ENCODE peak calls at places on chromosomes 13 and 19, in ten cellular contexts. One of them, this sample, is unnamed.

GRCh38 chr13:101408992-101409656 is 7.2 kb downstream of the NALCN start:
- DNase-seq in T-helper 1 cell: no peak
- DNase-seq in body of pancreas: no peak
- DNase-seq in substantia nigra: no peak
- DNase-seq in AG04450: no peak
- DNase-seq in GF-D8: no peak
- DNase-seq in nephron progenitor cell: no peak
- DNase-seq in effector memory CD4-positive, alpha-beta T cell: no peak
- DNase-seq in stimulated activated CD8-positive, alpha-beta memory T cell treated with anti-CD3 and anti-CD28 coated beads, Interleukin-7, amount 100 ng/mL, for 1 hour: no peak
- DNase-seq in EH: no peak
- DNase-seq in this sample: no peak

GRCh38 chr13:111449041-111449440 is 128.6 kb downstream of the TEX29 start:
- DNase-seq in T-helper 1 cell: no peak
- DNase-seq in body of pancreas: no peak
- DNase-seq in substantia nigra: no peak
- DNase-seq in AG04450: no peak
- DNase-seq in GF-D8: no peak
- DNase-seq in nephron progenitor cell: no peak
- DNase-seq in effector memory CD4-positive, alpha-beta T cell: no peak
- DNase-seq in stimulated activated CD8-positive, alpha-beta memory T cell treated with anti-CD3 and anti-CD28 coated beads, Interleukin-7, amount 100 ng/mL, for 1 hour: no peak
- DNase-seq in EH: no peak
- DNase-seq in this sample: no peak

GRCh38 chr13:35393886-35394285 is 82.6 kb downstream of the MAB21L1 start:
- DNase-seq in T-helper 1 cell: no peak
- DNase-seq in body of pancreas: no peak
- DNase-seq in substantia nigra: no peak
- DNase-seq in AG04450: no peak
- DNase-seq in GF-D8: no peak
- DNase-seq in nephron progenitor cell: no peak
- DNase-seq in effector memory CD4-positive, alpha-beta T cell: no peak
- DNase-seq in stimulated activated CD8-positive, alpha-beta memory T cell treated with anti-CD3 and anti-CD28 coated beads, Interleukin-7, amount 100 ng/mL, for 1 hour: no peak
- DNase-seq in EH: no peak
- DNase-seq in this sample: no peak

GRCh38 chr19:15091918-15092753 is 10.1 kb downstream of the OR1I1 start:
- DNase-seq in T-helper 1 cell: peak
- DNase-seq in body of pancreas: peak
- DNase-seq in substantia nigra: no peak
- DNase-seq in AG04450: peak
- DNase-seq in GF-D8: no peak
- DNase-seq in nephron progenitor cell: peak
- DNase-seq in effector memory CD4-positive, alpha-beta T cell: no peak
- DNase-seq in stimulated activated CD8-positive, alpha-beta memory T cell treated with anti-CD3 and anti-CD28 coated beads, Interleukin-7, amount 100 ng/mL, for 1 hour: peak
- DNase-seq in EH: peak
- DNase-seq in this sample: peak

GRCh38 chr13:113275387-113275786 is 21.7 kb upstream of the LAMP1 start:
- DNase-seq in T-helper 1 cell: peak
- DNase-seq in body of pancreas: peak
- DNase-seq in substantia nigra: no peak
- DNase-seq in AG04450: peak
- DNase-seq in GF-D8: no peak
- DNase-seq in nephron progenitor cell: peak
- DNase-seq in effector memory CD4-positive, alpha-beta T cell: no peak
- DNase-seq in stimulated activated CD8-positive, alpha-beta memory T cell treated with anti-CD3 and anti-CD28 coated beads, Interleukin-7, amount 100 ng/mL, for 1 hour: no peak
- DNase-seq in EH: peak
- DNase-seq in this sample: peak

GRCh38 chr13:29763426-29764180 is 86.8 kb downstream of the UBL3 start:
- DNase-seq in T-helper 1 cell: no peak
- DNase-seq in body of pancreas: no peak
- DNase-seq in substantia nigra: no peak
- DNase-seq in AG04450: no peak
- DNase-seq in GF-D8: no peak
- DNase-seq in nephron progenitor cell: no peak
- DNase-seq in effector memory CD4-positive, alpha-beta T cell: no peak
- DNase-seq in stimulated activated CD8-positive, alpha-beta memory T cell treated with anti-CD3 and anti-CD28 coated beads, Interleukin-7, amount 100 ng/mL, for 1 hour: no peak
- DNase-seq in EH: peak
- DNase-seq in this sample: no peak

GRCh38 chr19:39299404-39299803 is 3.2 kb downstream of the IFNL1 start:
- DNase-seq in T-helper 1 cell: no peak
- DNase-seq in body of pancreas: no peak
- DNase-seq in substantia nigra: no peak
- DNase-seq in AG04450: no peak
- DNase-seq in GF-D8: no peak
- DNase-seq in nephron progenitor cell: no peak
- DNase-seq in effector memory CD4-positive, alpha-beta T cell: no peak
- DNase-seq in stimulated activated CD8-positive, alpha-beta memory T cell treated with anti-CD3 and anti-CD28 coated beads, Interleukin-7, amount 100 ng/mL, for 1 hour: no peak
- DNase-seq in EH: no peak
- DNase-seq in this sample: no peak

GRCh38 chr13:101013245-101013644 is 338.6 kb upstream of the TMTC4 start:
- DNase-seq in T-helper 1 cell: no peak
- DNase-seq in body of pancreas: no peak
- DNase-seq in substantia nigra: no peak
- DNase-seq in AG04450: no peak
- DNase-seq in GF-D8: no peak
- DNase-seq in nephron progenitor cell: no peak
- DNase-seq in effector memory CD4-positive, alpha-beta T cell: no peak
- DNase-seq in stimulated activated CD8-positive, alpha-beta memory T cell treated with anti-CD3 and anti-CD28 coated beads, Interleukin-7, amount 100 ng/mL, for 1 hour: no peak
- DNase-seq in EH: no peak
- DNase-seq in this sample: no peak

GRCh38 chr13:113112893-113113845 is 7.6 kb downstream of the F7 start:
- DNase-seq in T-helper 1 cell: no peak
- DNase-seq in body of pancreas: no peak
- DNase-seq in substantia nigra: no peak
- DNase-seq in AG04450: no peak
- DNase-seq in GF-D8: no peak
- DNase-seq in nephron progenitor cell: no peak
- DNase-seq in effector memory CD4-positive, alpha-beta T cell: no peak
- DNase-seq in stimulated activated CD8-positive, alpha-beta memory T cell treated with anti-CD3 and anti-CD28 coated beads, Interleukin-7, amount 100 ng/mL, for 1 hour: no peak
- DNase-seq in EH: no peak
- DNase-seq in this sample: no peak

GRCh38 chr13:98977568-98978270 is at the start of gene DOCK9:
- DNase-seq in T-helper 1 cell: no peak
- DNase-seq in body of pancreas: peak
- DNase-seq in substantia nigra: peak
- DNase-seq in AG04450: no peak
- DNase-seq in GF-D8: no peak
- DNase-seq in nephron progenitor cell: peak
- DNase-seq in effector memory CD4-positive, alpha-beta T cell: no peak
- DNase-seq in stimulated activated CD8-positive, alpha-beta memory T cell treated with anti-CD3 and anti-CD28 coated beads, Interleukin-7, amount 100 ng/mL, for 1 hour: no peak
- DNase-seq in EH: peak
- DNase-seq in this sample: no peak

GRCh38 chr19:50398675-50399367 is 14.7 kb downstream of the POLD1 start:
- DNase-seq in T-helper 1 cell: no peak
- DNase-seq in body of pancreas: no peak
- DNase-seq in substantia nigra: no peak
- DNase-seq in AG04450: no peak
- DNase-seq in GF-D8: no peak
- DNase-seq in nephron progenitor cell: no peak
- DNase-seq in effector memory CD4-positive, alpha-beta T cell: no peak
- DNase-seq in stimulated activated CD8-positive, alpha-beta memory T cell treated with anti-CD3 and anti-CD28 coated beads, Interleukin-7, amount 100 ng/mL, for 1 hour: no peak
- DNase-seq in EH: no peak
- DNase-seq in this sample: no peak

GRCh38 chr13:114049026-114049425 is 75.2 kb upstream of the C13orf46 start:
- DNase-seq in T-helper 1 cell: no peak
- DNase-seq in body of pancreas: no peak
- DNase-seq in substantia nigra: no peak
- DNase-seq in AG04450: no peak
- DNase-seq in GF-D8: no peak
- DNase-seq in nephron progenitor cell: no peak
- DNase-seq in effector memory CD4-positive, alpha-beta T cell: no peak
- DNase-seq in stimulated activated CD8-positive, alpha-beta memory T cell treated with anti-CD3 and anti-CD28 coated beads, Interleukin-7, amount 100 ng/mL, for 1 hour: no peak
- DNase-seq in EH: no peak
- DNase-seq in this sample: peak

GRCh38 chr13:110444226-110444653 is 117.3 kb downstream of the RAB20 start:
- DNase-seq in T-helper 1 cell: no peak
- DNase-seq in body of pancreas: no peak
- DNase-seq in substantia nigra: no peak
- DNase-seq in AG04450: no peak
- DNase-seq in GF-D8: no peak
- DNase-seq in nephron progenitor cell: no peak
- DNase-seq in effector memory CD4-positive, alpha-beta T cell: no peak
- DNase-seq in stimulated activated CD8-positive, alpha-beta memory T cell treated with anti-CD3 and anti-CD28 coated beads, Interleukin-7, amount 100 ng/mL, for 1 hour: no peak
- DNase-seq in EH: peak
- DNase-seq in this sample: peak

This sample was measured in GM13977.